ENCODE peak calls at places on chromosomes 12 and 14, in five cellular contexts. One of them, this sample, is unnamed.

GRCh38 chr12:131065801-131066200 is 112.1 kb downstream of the ADGRD1 start:
- DNase-seq in fibroblast of mammary gland: no peak
- DNase-seq in tibial nerve: no peak
- DNase-seq in astrocyte of the cerebellum: no peak
- DNase-seq in lower leg skin: peak
- DNase-seq in this sample: no peak

GRCh38 chr12:57518920-57519757 is 1.2 kb downstream of the DDIT3 start:
- DNase-seq in tibial nerve: no peak
- DNase-seq in fibroblast of mammary gland: peak
- DNase-seq in astrocyte of the cerebellum: no peak
- DNase-seq in lower leg skin: peak
- DNase-seq in this sample: no peak

GRCh38 chr12:115872919-115873357 is 404.6 kb downstream of the MED13L start:
- DNase-seq in tibial nerve: no peak
- DNase-seq in astrocyte of the cerebellum: no peak
- DNase-seq in lower leg skin: no peak
- DNase-seq in fibroblast of mammary gland: no peak
- DNase-seq in this sample: no peak

GRCh38 chr14:93112891-93113677 is 2.6 kb downstream of the ITPK1 start:
- DNase-seq in tibial nerve: peak
- DNase-seq in astrocyte of the cerebellum: peak
- DNase-seq in fibroblast of mammary gland: peak
- DNase-seq in lower leg skin: peak
- DNase-seq in this sample: peak

GRCh38 chr14:72686832-72687231 is 207.1 kb downstream of the DPF3 start:
- DNase-seq in tibial nerve: no peak
- DNase-seq in lower leg skin: no peak
- DNase-seq in fibroblast of mammary gland: no peak
- DNase-seq in astrocyte of the cerebellum: no peak
- DNase-seq in this sample: no peak

GRCh38 chr12:75471928-75472865 is 8.4 kb upstream of the GLIPR1 start:
- DNase-seq in tibial nerve: no peak
- DNase-seq in lower leg skin: no peak
- DNase-seq in fibroblast of mammary gland: no peak
- DNase-seq in astrocyte of the cerebellum: no peak
- DNase-seq in this sample: no peak

GRCh38 chr12:47794679-47795078 is 21.6 kb downstream of the SLC48A1 start:
- DNase-seq in fibroblast of mammary gland: no peak
- DNase-seq in tibial nerve: no peak
- DNase-seq in lower leg skin: no peak
- DNase-seq in astrocyte of the cerebellum: no peak
- DNase-seq in this sample: no peak

GRCh38 chr12:22531205-22531604 is 13.1 kb downstream of the C2CD5 start:
- DNase-seq in fibroblast of mammary gland: no peak
- DNase-seq in astrocyte of the cerebellum: no peak
- DNase-seq in lower leg skin: no peak
- DNase-seq in tibial nerve: no peak
- DNase-seq in this sample: no peak

GRCh38 chr14:68521952-68522509 is 270.8 kb downstream of the ZFP36L1 start:
- DNase-seq in lower leg skin: peak
- DNase-seq in tibial nerve: no peak
- DNase-seq in astrocyte of the cerebellum: no peak
- DNase-seq in fibroblast of mammary gland: no peak
- DNase-seq in this sample: no peak

GRCh38 chr12:108643941-108644742 is 10.4 kb upstream of the SELPLG start:
- DNase-seq in lower leg skin: peak
- DNase-seq in fibroblast of mammary gland: peak
- DNase-seq in tibial nerve: peak
- DNase-seq in astrocyte of the cerebellum: no peak
- DNase-seq in this sample: no peak

GRCh38 chr14:37658174-37658573 is 62.7 kb downstream of the TTC6 start:
- DNase-seq in tibial nerve: no peak
- DNase-seq in lower leg skin: no peak
- DNase-seq in astrocyte of the cerebellum: no peak
- DNase-seq in fibroblast of mammary gland: no peak
- DNase-seq in this sample: no peak

GRCh38 chr12:122909442-122910288 is 13.7 kb upstream of the VPS37B start:
- DNase-seq in tibial nerve: no peak
- DNase-seq in astrocyte of the cerebellum: no peak
- DNase-seq in lower leg skin: no peak
- DNase-seq in fibroblast of mammary gland: no peak
- DNase-seq in this sample: no peak

GRCh38 chr14:34053666-34054065 is 102.8 kb upstream of the EGLN3 start:
- DNase-seq in fibroblast of mammary gland: peak
- DNase-seq in lower leg skin: no peak
- DNase-seq in tibial nerve: peak
- DNase-seq in astrocyte of the cerebellum: no peak
- DNase-seq in this sample: no peak

GRCh38 chr12:1972856-1973317 is 31.4 kb downstream of the DCP1B start:
- DNase-seq in astrocyte of the cerebellum: no peak
- DNase-seq in lower leg skin: no peak
- DNase-seq in fibroblast of mammary gland: peak
- DNase-seq in tibial nerve: peak
- DNase-seq in this sample: no peak

GRCh38 chr12:125186471-125187147 is 121.4 kb downstream of the AACS start:
- DNase-seq in astrocyte of the cerebellum: no peak
- DNase-seq in fibroblast of mammary gland: no peak
- DNase-seq in tibial nerve: no peak
- DNase-seq in lower leg skin: no peak
- DNase-seq in this sample: no peak

GRCh38 chr12:51884676-51885229 is 3.1 kb upstream of the ANKRD33 start:
- DNase-seq in tibial nerve: no peak
- DNase-seq in lower leg skin: peak
- DNase-seq in fibroblast of mammary gland: peak
- DNase-seq in astrocyte of the cerebellum: no peak
- DNase-seq in this sample: no peak

GRCh38 chr14:90599748-90600507 is 203.1 kb downstream of the CALM1 start:
- DNase-seq in tibial nerve: no peak
- DNase-seq in lower leg skin: no peak
- DNase-seq in fibroblast of mammary gland: peak
- DNase-seq in astrocyte of the cerebellum: no peak
- DNase-seq in this sample: no peak

GRCh38 chr14:51521764-51522163 is 129.9 kb upstream of the FRMD6 start:
- DNase-seq in fibroblast of mammary gland: peak
- DNase-seq in tibial nerve: no peak
- DNase-seq in lower leg skin: no peak
- DNase-seq in astrocyte of the cerebellum: peak
- DNase-seq in this sample: peak

GRCh38 chr12:3226285-3226684 is 149.1 kb downstream of the TSPAN9 start:
- DNase-seq in tibial nerve: no peak
- DNase-seq in astrocyte of the cerebellum: no peak
- DNase-seq in lower leg skin: no peak
- DNase-seq in fibroblast of mammary gland: no peak
- DNase-seq in this sample: no peak

GRCh38 chr14:22906073-22906472 is 12.9 kb downstream of the RBM23 start:
- DNase-seq in fibroblast of mammary gland: no peak
- DNase-seq in astrocyte of the cerebellum: no peak
- DNase-seq in tibial nerve: no peak
- DNase-seq in lower leg skin: no peak
- DNase-seq in this sample: no peak

GRCh38 chr12:132560421-132560830 is 50.0 kb downstream of the LRCOL1 start:
- DNase-seq in astrocyte of the cerebellum: no peak
- DNase-seq in lower leg skin: no peak
- DNase-seq in tibial nerve: no peak
- DNase-seq in fibroblast of mammary gland: no peak
- DNase-seq in this sample: no peak

GRCh38 chr12:57935839-57936512 is 5.4 kb upstream of the ATP23 start:
- DNase-seq in astrocyte of the cerebellum: peak
- DNase-seq in lower leg skin: peak
- DNase-seq in tibial nerve: peak
- DNase-seq in fibroblast of mammary gland: peak
- DNase-seq in this sample: peak

GRCh38 chr14:76753799-76754198 is 7.5 kb upstream of the VASH1 start:
- DNase-seq in tibial nerve: no peak
- DNase-seq in astrocyte of the cerebellum: no peak
- DNase-seq in lower leg skin: no peak
- DNase-seq in fibroblast of mammary gland: no peak
- DNase-seq in this sample: no peak

GRCh38 chr12:132049876-132050275 is 94.2 kb downstream of the DDX51 start:
- DNase-seq in astrocyte of the cerebellum: no peak
- DNase-seq in lower leg skin: no peak
- DNase-seq in fibroblast of mammary gland: no peak
- DNase-seq in tibial nerve: no peak
- DNase-seq in this sample: no peak

GRCh38 chr12:115752151-115752550 is 525.3 kb downstream of the MED13L start:
- DNase-seq in lower leg skin: no peak
- DNase-seq in fibroblast of mammary gland: peak
- DNase-seq in tibial nerve: peak
- DNase-seq in astrocyte of the cerebellum: peak
- DNase-seq in this sample: no peak

GRCh38 chr12:77133566-77133965 is 68.2 kb upstream of the E2F7 start:
- DNase-seq in fibroblast of mammary gland: peak
- DNase-seq in lower leg skin: no peak
- DNase-seq in tibial nerve: peak
- DNase-seq in astrocyte of the cerebellum: peak
- DNase-seq in this sample: no peak

GRCh38 chr12:12803186-12803585 is 10.0 kb upstream of the DDX47 start:
- DNase-seq in tibial nerve: peak
- DNase-seq in fibroblast of mammary gland: peak
- DNase-seq in lower leg skin: peak
- DNase-seq in astrocyte of the cerebellum: peak
- DNase-seq in this sample: no peak

GRCh38 chr14:41285193-41285748 is 321.4 kb upstream of the LRFN5 start:
- DNase-seq in tibial nerve: peak
- DNase-seq in astrocyte of the cerebellum: peak
- DNase-seq in fibroblast of mammary gland: peak
- DNase-seq in lower leg skin: no peak
- DNase-seq in this sample: no peak

GRCh38 chr12:116759783-116760581 is 21.9 kb downstream of the RNFT2 start:
- DNase-seq in tibial nerve: no peak
- DNase-seq in fibroblast of mammary gland: no peak
- DNase-seq in astrocyte of the cerebellum: no peak
- DNase-seq in lower leg skin: no peak
- DNase-seq in this sample: no peak

GRCh38 chr12:47686645-47687240 is 19.1 kb downstream of the RPAP3 start:
- DNase-seq in fibroblast of mammary gland: peak
- DNase-seq in tibial nerve: no peak
- DNase-seq in astrocyte of the cerebellum: peak
- DNase-seq in lower leg skin: no peak
- DNase-seq in this sample: peak

GRCh38 chr12:46944771-46945170 is 119.0 kb upstream of the SLC38A4 start:
- DNase-seq in lower leg skin: no peak
- DNase-seq in tibial nerve: no peak
- DNase-seq in astrocyte of the cerebellum: no peak
- DNase-seq in fibroblast of mammary gland: peak
- DNase-seq in this sample: no peak

GRCh38 chr14:71361335-71361734 is 454.1 kb downstream of the PCNX1 start:
- DNase-seq in astrocyte of the cerebellum: no peak
- DNase-seq in tibial nerve: no peak
- DNase-seq in lower leg skin: no peak
- DNase-seq in fibroblast of mammary gland: peak
- DNase-seq in this sample: no peak

GRCh38 chr12:64680235-64680634 is 69.9 kb downstream of the RASSF3 start:
- DNase-seq in lower leg skin: peak
- DNase-seq in astrocyte of the cerebellum: no peak
- DNase-seq in fibroblast of mammary gland: no peak
- DNase-seq in tibial nerve: no peak
- DNase-seq in this sample: no peak

GRCh38 chr12:25458047-25458552 is 95.0 kb downstream of the LMNTD1 start:
- DNase-seq in lower leg skin: no peak
- DNase-seq in fibroblast of mammary gland: peak
- DNase-seq in tibial nerve: peak
- DNase-seq in astrocyte of the cerebellum: peak
- DNase-seq in this sample: peak

GRCh38 chr12:120252071-120252906 is 13.2 kb downstream of the PXN start:
- DNase-seq in tibial nerve: no peak
- DNase-seq in fibroblast of mammary gland: no peak
- DNase-seq in lower leg skin: no peak
- DNase-seq in astrocyte of the cerebellum: no peak
- DNase-seq in this sample: no peak
- TF ChIP-seq CTCF in tibial nerve: no peak
- TF ChIP-seq CTCF in fibroblast of mammary gland: no peak
- TF ChIP-seq CTCF in lower leg skin: no peak
- TF ChIP-seq CTCF in astrocyte of the cerebellum: no peak
- TF ChIP-seq CTCF in this sample: no peak

GRCh38 chr12:94427520-94428381 is 31.9 kb downstream of the CEP83 start:
- DNase-seq in fibroblast of mammary gland: peak
- DNase-seq in lower leg skin: no peak
- DNase-seq in astrocyte of the cerebellum: peak
- DNase-seq in tibial nerve: peak
- DNase-seq in this sample: peak
- H3K4me3 ChIP-seq in fibroblast of mammary gland: no peak
- H3K4me3 ChIP-seq in lower leg skin: no peak
- H3K4me3 ChIP-seq in astrocyte of the cerebellum: no peak
- H3K4me3 ChIP-seq in tibial nerve: no peak
- H3K4me3 ChIP-seq in this sample: no peak

GRCh38 chr14:21105095-21105494 is 4.2 kb downstream of the TMEM253 start:
- DNase-seq in lower leg skin: no peak
- DNase-seq in tibial nerve: no peak
- DNase-seq in fibroblast of mammary gland: no peak
- DNase-seq in astrocyte of the cerebellum: no peak
- DNase-seq in this sample: no peak
- TF ChIP-seq CTCF in lower leg skin: no peak
- TF ChIP-seq CTCF in tibial nerve: no peak
- TF ChIP-seq CTCF in fibroblast of mammary gland: no peak
- TF ChIP-seq CTCF in astrocyte of the cerebellum: no peak
- TF ChIP-seq CTCF in this sample: no peak

DNA sequence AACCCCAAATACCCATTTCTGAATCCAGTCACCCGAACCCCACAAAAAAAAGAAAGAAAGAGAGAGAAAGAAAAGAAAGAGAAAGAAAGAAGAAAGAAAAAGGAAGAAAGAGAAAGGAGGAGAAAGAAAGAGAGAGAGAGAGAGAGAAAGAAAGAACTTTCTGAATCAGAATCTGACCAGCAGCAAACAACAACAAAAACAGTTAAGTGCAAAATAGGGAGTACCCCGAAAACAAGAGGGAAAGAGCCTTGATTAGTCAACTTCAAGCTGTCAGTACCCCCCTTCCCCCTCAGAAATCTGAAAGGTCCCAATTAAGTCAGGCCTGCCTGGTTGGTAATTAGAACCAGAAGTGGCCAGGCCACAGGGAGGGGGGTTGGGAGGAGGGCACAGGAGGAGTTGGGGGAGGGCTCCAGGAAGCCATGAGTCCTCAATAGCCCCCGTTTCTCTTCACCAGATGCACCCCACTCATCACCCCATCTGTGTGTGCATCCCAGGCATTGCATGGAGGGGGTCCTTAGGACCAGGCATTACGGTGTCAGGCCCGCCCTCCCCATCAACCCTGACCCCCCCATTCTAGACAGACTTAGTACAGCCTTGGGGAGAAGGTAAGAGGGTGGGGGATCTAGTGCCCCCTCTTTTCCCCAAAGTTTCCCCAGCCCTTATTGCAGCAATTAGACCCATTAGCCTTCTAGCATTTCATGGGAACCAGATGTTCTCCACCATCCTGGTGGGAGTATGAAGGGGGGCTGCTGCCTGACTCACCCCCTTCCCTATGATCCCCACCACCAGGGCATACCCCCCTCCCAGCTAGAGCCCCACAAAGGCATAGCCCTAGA is 9.6 kb downstream of the RARG start:
- DNase-seq in tibial nerve: no peak
- DNase-seq in fibroblast of mammary gland: peak
- DNase-seq in astrocyte of the cerebellum: no peak
- DNase-seq in lower leg skin: no peak
- DNase-seq in this sample: no peak
- H3K4me3 ChIP-seq in tibial nerve: peak
- H3K4me3 ChIP-seq in fibroblast of mammary gland: no peak
- H3K4me3 ChIP-seq in astrocyte of the cerebellum: no peak
- H3K4me3 ChIP-seq in lower leg skin: no peak
- H3K4me3 ChIP-seq in this sample: peak